ENCODE peak calls at places on chromosome 14, in seven cellular contexts. One of them, this sample, is unnamed.

GRCh38 chr14:61476737-61477410 is 155.5 kb downstream of the PRKCH start:
- DNase-seq in choroid plexus epithelial cell: peak
- DNase-seq in progenitor cell of endocrine pancreas: no peak
- DNase-seq in left lung: no peak
- DNase-seq in mesothelial cell of epicardium: no peak
- DNase-seq in prostate gland: no peak
- DNase-seq in coronary artery: peak
- DNase-seq in this sample: peak

GRCh38 chr14:68042002-68042401 is 222.4 kb downstream of the RAD51B start:
- DNase-seq in left lung: no peak
- DNase-seq in mesothelial cell of epicardium: no peak
- DNase-seq in progenitor cell of endocrine pancreas: no peak
- DNase-seq in coronary artery: no peak
- DNase-seq in choroid plexus epithelial cell: no peak
- DNase-seq in prostate gland: no peak
- DNase-seq in this sample: no peak

GRCh38 chr14:60641722-60642269 is 7.5 kb downstream of the SIX1 start:
- DNase-seq in coronary artery: no peak
- DNase-seq in progenitor cell of endocrine pancreas: no peak
- DNase-seq in left lung: peak
- DNase-seq in prostate gland: no peak
- DNase-seq in choroid plexus epithelial cell: no peak
- DNase-seq in mesothelial cell of epicardium: no peak
- DNase-seq in this sample: no peak

GRCh38 chr14:100419856-100420255 is 96.7 kb downstream of the SLC25A47 start:
- DNase-seq in prostate gland: no peak
- DNase-seq in choroid plexus epithelial cell: no peak
- DNase-seq in progenitor cell of endocrine pancreas: no peak
- DNase-seq in left lung: no peak
- DNase-seq in mesothelial cell of epicardium: no peak
- DNase-seq in coronary artery: no peak
- DNase-seq in this sample: no peak

GRCh38 chr14:92603309-92604257 is 90.0 kb downstream of the RIN3 start:
- DNase-seq in progenitor cell of endocrine pancreas: no peak
- DNase-seq in mesothelial cell of epicardium: no peak
- DNase-seq in prostate gland: peak
- DNase-seq in left lung: no peak
- DNase-seq in choroid plexus epithelial cell: peak
- DNase-seq in coronary artery: peak
- DNase-seq in this sample: no peak

GRCh38 chr14:23864252-23864651 is 89.3 kb upstream of the DHRS4 start:
- DNase-seq in mesothelial cell of epicardium: no peak
- DNase-seq in choroid plexus epithelial cell: no peak
- DNase-seq in coronary artery: no peak
- DNase-seq in prostate gland: no peak
- DNase-seq in progenitor cell of endocrine pancreas: no peak
- DNase-seq in left lung: no peak
- DNase-seq in this sample: no peak

GRCh38 chr14:52039124-52039815 is 29.6 kb downstream of the NID2 start:
- DNase-seq in choroid plexus epithelial cell: no peak
- DNase-seq in progenitor cell of endocrine pancreas: no peak
- DNase-seq in left lung: no peak
- DNase-seq in coronary artery: no peak
- DNase-seq in prostate gland: no peak
- DNase-seq in mesothelial cell of epicardium: no peak
- DNase-seq in this sample: no peak

GRCh38 chr14:49982522-49982951 is 89.7 kb downstream of the ARF6 start:
- DNase-seq in mesothelial cell of epicardium: no peak
- DNase-seq in choroid plexus epithelial cell: peak
- DNase-seq in coronary artery: no peak
- DNase-seq in prostate gland: no peak
- DNase-seq in progenitor cell of endocrine pancreas: no peak
- DNase-seq in left lung: no peak
- DNase-seq in this sample: peak

GRCh38 chr14:62289471-62289870 is 527.3 kb downstream of the SNAPC1 start:
- DNase-seq in mesothelial cell of epicardium: no peak
- DNase-seq in prostate gland: no peak
- DNase-seq in left lung: no peak
- DNase-seq in choroid plexus epithelial cell: no peak
- DNase-seq in progenitor cell of endocrine pancreas: no peak
- DNase-seq in coronary artery: no peak
- DNase-seq in this sample: no peak

GRCh38 chr14:88380405-88380804 is 5.1 kb upstream of the SPATA7 start:
- DNase-seq in left lung: no peak
- DNase-seq in prostate gland: no peak
- DNase-seq in choroid plexus epithelial cell: peak
- DNase-seq in mesothelial cell of epicardium: no peak
- DNase-seq in coronary artery: no peak
- DNase-seq in progenitor cell of endocrine pancreas: no peak
- DNase-seq in this sample: no peak
- TF ChIP-seq CTCF in left lung: no peak
- TF ChIP-seq CTCF in prostate gland: no peak
- TF ChIP-seq CTCF in choroid plexus epithelial cell: peak
- TF ChIP-seq CTCF in mesothelial cell of epicardium: no peak
- TF ChIP-seq CTCF in coronary artery: no peak
- TF ChIP-seq CTCF in progenitor cell of endocrine pancreas: peak
- TF ChIP-seq CTCF in this sample: no peak

GRCh38 chr14:104111301-104112112 is 26.0 kb downstream of the ASPG start:
- DNase-seq in mesothelial cell of epicardium: peak
- DNase-seq in prostate gland: no peak
- DNase-seq in choroid plexus epithelial cell: no peak
- DNase-seq in left lung: peak
- DNase-seq in progenitor cell of endocrine pancreas: no peak
- DNase-seq in coronary artery: no peak
- DNase-seq in this sample: no peak
- TF ChIP-seq CTCF in mesothelial cell of epicardium: no peak
- TF ChIP-seq CTCF in prostate gland: no peak
- TF ChIP-seq CTCF in choroid plexus epithelial cell: no peak
- TF ChIP-seq CTCF in left lung: no peak
- TF ChIP-seq CTCF in progenitor cell of endocrine pancreas: no peak
- TF ChIP-seq CTCF in coronary artery: no peak
- TF ChIP-seq CTCF in this sample: no peak

DNA sequence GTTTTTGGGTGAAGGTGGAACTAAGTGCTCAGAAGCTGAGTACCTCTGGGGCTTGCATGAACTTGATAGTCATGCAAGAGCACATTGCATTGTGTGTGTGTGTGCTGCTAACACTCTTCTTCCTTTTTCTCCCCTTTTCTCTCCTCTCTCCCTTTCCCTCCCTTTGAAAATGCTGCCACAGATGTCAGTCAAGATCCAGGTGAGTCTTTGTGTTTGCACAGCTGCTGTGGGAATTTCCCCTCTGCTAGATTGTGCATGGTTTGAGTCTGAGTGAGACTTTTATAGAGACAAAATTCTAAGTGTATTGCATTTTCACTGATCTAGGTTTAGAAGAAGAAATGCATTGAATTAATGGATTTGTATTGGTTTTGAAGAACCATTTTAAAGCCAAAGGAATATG is 108.3 kb downstream of the NRXN3 start:
- DNase-seq in coronary artery: no peak
- DNase-seq in choroid plexus epithelial cell: no peak
- DNase-seq in progenitor cell of endocrine pancreas: no peak
- DNase-seq in mesothelial cell of epicardium: no peak
- DNase-seq in prostate gland: no peak
- DNase-seq in left lung: no peak
- DNase-seq in this sample: no peak
- TF ChIP-seq CTCF in coronary artery: no peak
- TF ChIP-seq CTCF in choroid plexus epithelial cell: no peak
- TF ChIP-seq CTCF in progenitor cell of endocrine pancreas: no peak
- TF ChIP-seq CTCF in mesothelial cell of epicardium: no peak
- TF ChIP-seq CTCF in prostate gland: no peak
- TF ChIP-seq CTCF in left lung: no peak
- TF ChIP-seq CTCF in this sample: no peak

GRCh38 chr14:77589099-77589498 is 27.3 kb downstream of the SPTLC2 start:
- DNase-seq in progenitor cell of endocrine pancreas: no peak
- DNase-seq in mesothelial cell of epicardium: no peak
- DNase-seq in coronary artery: no peak
- DNase-seq in choroid plexus epithelial cell: no peak
- DNase-seq in prostate gland: no peak
- DNase-seq in left lung: no peak
- DNase-seq in this sample: no peak
- TF ChIP-seq CTCF in progenitor cell of endocrine pancreas: no peak
- TF ChIP-seq CTCF in mesothelial cell of epicardium: no peak
- TF ChIP-seq CTCF in coronary artery: no peak
- TF ChIP-seq CTCF in choroid plexus epithelial cell: no peak
- TF ChIP-seq CTCF in prostate gland: no peak
- TF ChIP-seq CTCF in left lung: no peak
- TF ChIP-seq CTCF in this sample: no peak

GRCh38 chr14:78836777-78837176 is 666.6 kb downstream of the NRXN3 start:
- DNase-seq in left lung: no peak
- DNase-seq in coronary artery: no peak
- DNase-seq in progenitor cell of endocrine pancreas: peak
- DNase-seq in prostate gland: peak
- DNase-seq in choroid plexus epithelial cell: peak
- DNase-seq in mesothelial cell of epicardium: peak
- DNase-seq in this sample: peak
- TF ChIP-seq CTCF in left lung: no peak
- TF ChIP-seq CTCF in coronary artery: no peak
- TF ChIP-seq CTCF in progenitor cell of endocrine pancreas: peak
- TF ChIP-seq CTCF in prostate gland: no peak
- TF ChIP-seq CTCF in choroid plexus epithelial cell: peak
- TF ChIP-seq CTCF in mesothelial cell of epicardium: no peak
- TF ChIP-seq CTCF in this sample: peak

DNA sequence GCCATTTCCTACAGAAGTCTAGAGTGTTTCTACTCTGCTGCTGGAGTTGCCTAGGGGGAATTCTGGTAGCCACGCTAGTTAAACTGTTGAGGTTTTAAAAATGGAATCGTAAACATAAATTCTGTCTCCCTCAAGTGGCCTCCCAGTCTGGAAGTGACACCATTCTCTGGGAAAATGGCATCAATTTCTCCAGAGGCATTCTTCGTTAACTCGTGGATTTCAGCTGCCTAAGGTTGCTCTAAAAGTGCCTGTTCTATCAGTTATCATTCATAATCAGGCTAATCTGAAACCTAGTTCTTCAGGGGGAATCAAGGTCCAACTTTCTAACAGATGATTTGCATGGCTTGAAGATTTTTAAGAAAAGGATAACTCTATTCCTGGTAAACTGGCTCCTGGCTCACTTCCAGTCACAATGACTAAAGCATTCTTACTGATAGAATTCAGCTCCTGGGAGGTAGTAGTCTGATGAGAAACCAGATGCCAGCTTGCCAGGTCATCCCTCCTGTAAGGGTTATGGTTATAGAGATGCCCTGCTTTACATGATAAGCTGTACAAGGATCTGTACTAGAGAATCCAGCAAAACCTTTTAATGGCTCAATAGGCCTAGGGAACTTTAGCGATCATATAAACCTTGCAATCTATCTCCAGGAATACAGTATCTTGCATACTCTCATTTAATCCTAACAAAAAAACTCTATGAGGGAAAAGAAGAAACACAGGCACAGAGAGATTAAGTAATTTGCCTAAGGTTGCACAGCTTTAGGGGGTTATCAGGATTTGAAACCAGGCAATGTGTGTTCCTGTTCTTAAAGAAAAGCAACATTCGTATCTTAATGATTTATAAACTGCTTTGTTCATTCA is 1.5 kb downstream of the L3HYPDH start:
- DNase-seq in coronary artery: no peak
- DNase-seq in prostate gland: peak
- DNase-seq in left lung: no peak
- DNase-seq in progenitor cell of endocrine pancreas: no peak
- DNase-seq in mesothelial cell of epicardium: no peak
- DNase-seq in choroid plexus epithelial cell: peak
- DNase-seq in this sample: peak
- TF ChIP-seq CTCF in coronary artery: no peak
- TF ChIP-seq CTCF in prostate gland: no peak
- TF ChIP-seq CTCF in left lung: no peak
- TF ChIP-seq CTCF in progenitor cell of endocrine pancreas: no peak
- TF ChIP-seq CTCF in mesothelial cell of epicardium: no peak
- TF ChIP-seq CTCF in choroid plexus epithelial cell: no peak
- TF ChIP-seq CTCF in this sample: no peak

GRCh38 chr14:73785834-73786631 is 65.6 kb upstream of the PTGR2 start:
- DNase-seq in mesothelial cell of epicardium: peak
- DNase-seq in left lung: peak
- DNase-seq in coronary artery: peak
- DNase-seq in progenitor cell of endocrine pancreas: peak
- DNase-seq in prostate gland: peak
- DNase-seq in choroid plexus epithelial cell: peak
- DNase-seq in this sample: peak
- TF ChIP-seq CTCF in mesothelial cell of epicardium: no peak
- TF ChIP-seq CTCF in left lung: no peak
- TF ChIP-seq CTCF in coronary artery: no peak
- TF ChIP-seq CTCF in progenitor cell of endocrine pancreas: peak
- TF ChIP-seq CTCF in prostate gland: no peak
- TF ChIP-seq CTCF in choroid plexus epithelial cell: peak
- TF ChIP-seq CTCF in this sample: peak